ENCODE peak calls at places on chromosomes 3 and 15, in nine cellular contexts. S, C, X, G, F, D, I, U and H are unnamed samples. For H3K27me3 and H3K36me3, the result is how much of the 10 kb centered on the place peaks cover.

GRCh38 chr3:11200679-11200952 is 46.3 kb downstream of the HRH1 start:
- DNase-seq in S (peak), C (no peak), X (no peak), G (no peak), F (no peak), D (no peak), I (no peak), U (peak), H (no peak)

GRCh38 chr15:77762747-77763146 is 130.0 kb upstream of the LINGO1 start:
- DNase-seq in S (no peak), C (no peak), X (no peak), G (no peak), F (no peak), D (no peak), I (no peak), U (no peak), H (no peak)

GRCh38 chr15:66290518-66290917 is 2.9 kb upstream of the DIS3L start:
- DNase-seq in S (no peak), C (no peak), X (no peak), G (no peak), F (no peak), D (no peak), I (no peak), U (no peak), H (no peak)

GRCh38 chr15:51623386-51623938 is 891 bp upstream of the DMXL2 start:
- DNase-seq in S (peak), C (no peak), X (no peak), G (no peak), F (no peak), D (no peak), I (no peak), U (no peak), H (no peak)

GRCh38 chr3:195076981-195077610 is 193.9 kb downstream of the XXYLT1 start:
- DNase-seq in S (no peak), C (peak), X (no peak), G (no peak), F (no peak), D (peak), I (no peak), U (no peak), H (no peak)

GRCh38 chr3:50213383-50213782 is 8.3 kb downstream of the SLC38A3 start:
- DNase-seq in S (no peak), C (no peak), X (no peak), G (no peak), F (no peak), D (no peak), I (no peak), U (no peak), H (no peak)

GRCh38 chr15:89841306-89841705 is 26.7 kb upstream of the ANPEP start:
- DNase-seq in S (no peak), C (no peak), X (no peak), G (no peak), F (no peak), D (no peak), I (no peak), U (no peak), H (no peak)

GRCh38 chr15:65377976-65378366 is at the start of gene IGDCC3:
- DNase-seq in S (peak), C (no peak), X (no peak), G (no peak), F (no peak), D (no peak), I (no peak), U (no peak), H (peak)

GRCh38 chr3:58216496-58217197 is 5.9 kb upstream of the DNASE1L3 start:
- DNase-seq in S (peak), C (no peak), X (no peak), G (no peak), F (no peak), D (no peak), I (no peak), U (no peak), H (no peak)

GRCh38 chr3:101223016-101223415 is 97.4 kb downstream of the IMPG2 start:
- DNase-seq in S (peak), C (no peak), X (no peak), G (no peak), F (no peak), D (no peak), I (no peak), U (no peak), H (no peak)

GRCh38 chr3:140023616-140024530 is 88.9 kb downstream of the CLSTN2 start:
- DNase-seq in S (peak), C (peak), X (no peak), G (no peak), F (no peak), D (no peak), I (no peak), U (no peak), H (peak)

DNA sequence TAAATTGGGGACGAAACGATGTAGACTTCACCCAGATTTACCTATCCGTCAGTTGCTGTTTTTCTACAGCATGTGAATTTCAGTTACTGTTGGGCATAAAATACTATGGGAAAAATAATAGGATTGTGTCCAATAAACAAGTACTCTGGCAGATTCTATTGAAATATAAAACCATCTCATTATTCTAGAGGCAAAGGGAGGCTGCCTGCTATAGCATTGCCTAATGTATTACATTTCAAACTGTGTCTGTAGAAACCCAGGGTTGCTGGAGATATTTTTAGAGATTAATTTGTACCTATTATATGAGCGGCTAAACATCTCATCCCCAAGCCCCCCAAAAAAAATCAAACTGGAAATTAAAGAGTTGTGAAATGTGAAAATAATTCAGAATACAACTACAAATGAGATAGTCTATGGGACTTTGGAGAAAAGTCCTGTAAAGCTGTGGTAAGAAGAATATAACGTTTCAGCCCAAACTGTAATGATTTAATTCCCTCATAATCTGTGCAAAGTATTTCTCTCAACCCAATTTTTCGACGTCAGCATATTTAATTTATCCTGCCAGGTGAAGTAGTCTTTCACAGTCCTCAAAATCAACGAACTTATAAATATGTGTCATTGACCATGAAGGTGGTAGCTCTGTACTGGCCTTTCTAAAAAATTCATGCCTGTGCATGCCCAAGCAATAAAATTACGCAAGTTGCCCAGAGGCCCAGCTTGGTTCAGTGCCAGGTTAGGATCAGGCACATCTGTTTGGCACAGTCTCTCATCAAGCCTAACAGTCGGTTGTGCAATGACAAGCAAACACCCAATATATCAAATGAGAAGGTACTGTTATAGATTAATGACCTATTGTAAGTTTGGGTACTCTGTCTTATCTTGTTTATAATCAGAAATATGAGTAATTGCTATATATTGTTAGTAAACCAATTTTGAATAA is 159.3 kb upstream of the IL12A start:
- DNase-seq in S (peak), C (no peak), X (no peak), G (no peak), F (no peak), D (peak), I (no peak), U (peak), H (peak)
- H3K4me3 ChIP-seq in S (peak), C (no peak), X (no peak), G (no peak), F (no peak), D (no peak), I (no peak), U (no peak), H (no peak)

DNA sequence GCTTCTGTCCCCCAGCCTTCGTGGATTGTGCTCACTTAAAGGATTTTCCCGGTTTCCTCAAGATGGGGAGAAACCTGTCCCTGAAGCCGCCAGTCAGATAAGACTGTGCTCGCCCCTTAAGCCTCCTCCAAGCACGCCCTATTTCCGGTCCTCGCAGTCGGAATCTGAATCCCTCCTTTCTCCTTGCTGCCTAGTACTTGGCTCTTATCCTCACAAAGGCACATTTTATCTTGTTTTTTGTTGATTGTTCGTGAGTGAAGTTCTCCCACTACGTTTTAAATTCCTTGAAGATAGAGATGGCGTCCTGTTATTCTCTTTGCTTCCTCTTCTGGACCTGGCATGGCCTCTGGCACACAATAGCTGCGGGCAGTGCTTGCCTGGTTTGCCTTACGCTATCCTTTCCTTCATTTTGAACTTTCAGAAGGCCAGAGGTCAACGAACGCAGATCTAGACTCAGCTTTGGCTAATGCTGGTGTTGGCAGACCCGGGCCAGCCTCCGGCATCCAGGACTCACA is 1.7 kb downstream of the CLDN11 start:
- DNase-seq in S (peak), C (no peak), X (no peak), G (no peak), F (no peak), D (no peak), I (no peak), U (peak), H (no peak)
- H3K27me3 ChIP-seq in S (under half), C (under half), X (under half), G (under half), F (under half), D (under half), I (under half), U (under half), H (under half)

GRCh38 chr15:81297580-81298575 is 26.1 kb downstream of the STARD5 start:
- DNase-seq in S (no peak), C (no peak), X (no peak), G (no peak), F (no peak), D (no peak), I (no peak), U (no peak), H (no peak)

GRCh38 chr15:81301385-81301784 is 22.6 kb downstream of the STARD5 start:
- DNase-seq in S (no peak), C (no peak), X (no peak), G (no peak), F (no peak), D (no peak), I (no peak), U (no peak), H (no peak)

GRCh38 chr15:81298606-81299005 is 25.3 kb downstream of the STARD5 start:
- DNase-seq in S (no peak), C (no peak), X (no peak), G (no peak), F (no peak), D (no peak), I (no peak), U (no peak), H (no peak)

GRCh38 chr15:81301815-81302399 is 22.0 kb downstream of the STARD5 start:
- DNase-seq in S (no peak), C (no peak), X (no peak), G (peak), F (no peak), D (peak), I (no peak), U (no peak), H (no peak)

DNA sequence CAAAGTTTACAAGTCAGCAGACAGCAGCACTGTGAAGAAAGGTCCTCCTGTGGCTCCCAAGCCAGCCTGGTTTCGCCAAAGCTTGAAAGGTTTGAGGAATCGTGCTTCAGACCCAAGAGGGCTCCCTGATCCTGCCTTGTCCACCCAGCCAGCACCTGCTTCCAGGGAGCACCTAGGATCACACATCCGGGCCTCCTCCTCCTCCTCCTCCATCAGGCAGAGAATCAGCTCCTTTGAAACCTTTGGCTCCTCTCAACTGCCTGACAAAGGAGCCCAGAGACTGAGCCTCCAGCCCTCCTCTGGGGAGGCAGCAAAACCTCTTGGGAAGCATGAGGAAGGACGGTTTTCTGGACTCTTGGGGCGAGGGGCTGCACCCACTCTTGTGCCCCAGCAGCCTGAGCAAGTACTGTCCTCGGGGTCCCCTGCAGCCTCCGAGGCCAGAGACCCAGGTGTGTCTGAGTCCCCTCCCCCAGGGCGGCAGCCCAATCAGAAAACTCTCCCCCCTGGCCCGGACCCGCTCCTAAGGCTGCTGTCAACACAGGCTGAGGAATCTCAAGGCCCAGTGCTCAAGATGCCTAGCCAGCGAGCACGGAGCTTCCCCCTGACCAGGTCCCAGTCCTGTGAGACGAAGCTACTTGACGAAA is 24.2 kb downstream of the STARD5 start:
- DNase-seq in S (no peak), C (no peak), X (no peak), G (no peak), F (no peak), D (no peak), I (no peak), U (no peak), H (no peak)
- H3K36me3 ChIP-seq in S (under half), C (under half), X (half or more), G (under half), F (half or more), D (half or more), I (under half), U (under half), H (under half)

DNA sequence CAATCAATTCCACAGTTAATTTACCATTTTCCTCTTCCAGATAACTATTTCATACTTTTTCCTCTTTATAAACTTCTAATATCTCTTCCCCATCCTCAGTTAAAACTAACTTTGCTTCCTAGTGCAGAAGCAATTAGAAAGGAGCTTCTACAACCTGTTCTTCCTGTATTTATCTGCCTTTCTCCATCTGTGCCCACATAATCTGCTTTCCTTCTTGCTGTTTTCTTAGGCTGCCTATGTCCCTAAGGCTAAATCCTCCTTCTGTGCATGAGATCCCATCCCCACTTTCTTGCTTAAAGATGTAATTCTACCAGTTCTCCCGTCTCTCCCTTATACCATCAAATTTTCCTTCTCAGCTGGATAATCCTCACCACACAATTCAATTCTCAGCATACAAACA is 28.3 kb upstream of the HGD start:
- DNase-seq in S (no peak), C (no peak), X (no peak), G (no peak), F (no peak), D (no peak), I (no peak), U (no peak), H (no peak)
- H3K4me3 ChIP-seq in S (no peak), C (no peak), X (no peak), G (no peak), F (no peak), D (no peak), I (no peak), U (no peak), H (no peak)

DNA sequence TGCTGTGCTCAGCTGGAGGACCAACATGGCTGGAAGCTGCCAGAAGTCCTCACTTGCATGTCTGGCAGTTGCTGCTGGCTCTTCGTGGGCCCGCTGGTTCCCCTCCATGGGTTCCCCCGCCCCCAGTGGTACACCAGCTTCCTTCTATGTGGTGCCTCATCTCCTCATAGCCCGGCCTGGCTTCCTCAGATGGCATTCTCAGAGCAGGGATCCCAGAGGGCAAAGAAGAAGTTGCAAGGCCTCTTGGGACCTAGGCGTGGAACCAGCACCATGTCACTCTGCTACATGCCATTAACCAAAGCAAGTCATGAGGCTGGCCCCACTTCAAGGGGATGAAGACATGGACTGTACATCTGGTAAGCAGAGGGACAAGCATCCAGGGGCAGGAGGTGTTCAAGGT is 2.9 kb upstream of the CFAP92 start:
- DNase-seq in S (no peak), C (no peak), X (no peak), G (no peak), F (no peak), D (no peak), I (no peak), U (no peak), H (no peak)
- H3K27me3 ChIP-seq in S (half or more), C (under half), X (under half), G (under half), F (under half), D (under half), I (under half), U (half or more), H (under half)

DNA sequence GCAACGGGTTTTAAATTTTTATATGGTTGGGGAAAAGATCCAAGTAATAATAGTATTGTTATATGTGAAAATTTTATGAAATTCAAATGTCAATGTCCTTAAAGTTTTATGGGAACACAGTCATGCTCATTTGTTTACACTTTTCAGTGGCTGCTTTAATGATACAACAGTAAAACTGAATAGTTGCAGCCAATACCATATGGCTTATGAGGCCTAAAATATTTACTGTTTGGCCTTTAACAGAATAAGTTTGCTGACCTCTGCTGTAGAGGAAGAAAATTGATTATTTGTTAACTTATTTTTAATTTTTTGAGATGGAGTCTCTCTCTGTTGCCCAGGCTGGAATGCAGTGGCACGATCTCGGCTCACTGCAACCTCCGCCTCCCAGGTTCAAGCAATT is 44.7 kb downstream of the USP50 start:
- DNase-seq in S (no peak), C (no peak), X (no peak), G (no peak), F (no peak), D (no peak), I (no peak), U (no peak), H (no peak)
- H3K36me3 ChIP-seq in S (under half), C (under half), X (under half), G (under half), F (under half), D (half or more), I (half or more), U (under half), H (under half)

GRCh38 chr3:168417016-168417415 is 321.3 kb upstream of the GOLIM4 start:
- DNase-seq in S (no peak), C (no peak), X (no peak), G (no peak), F (no peak), D (no peak), I (no peak), U (no peak), H (no peak)
- H3K4me3 ChIP-seq in S (no peak), C (no peak), X (no peak), G (no peak), F (no peak), D (no peak), I (no peak), U (no peak), H (no peak)

GRCh38 chr3:9253327-9253726 is 3.9 kb upstream of the SRGAP3 start:
- DNase-seq in S (peak), C (no peak), X (no peak), G (no peak), F (no peak), D (no peak), I (no peak), U (peak), H (no peak)

GRCh38 chr3:9248232-9249191 is 934 bp downstream of the SRGAP3 start:
- DNase-seq in S (peak), C (no peak), X (peak), G (no peak), F (no peak), D (no peak), I (no peak), U (no peak), H (no peak)

GRCh38 chr3:9249273-9250192 is at the start of gene SRGAP3:
- DNase-seq in S (peak), C (peak), X (peak), G (peak), F (peak), D (peak), I (peak), U (peak), H (peak)

GRCh38 chr3:9250236-9250635 is 790 bp upstream of the SRGAP3 start:
- DNase-seq in S (peak), C (no peak), X (no peak), G (no peak), F (no peak), D (no peak), I (no peak), U (no peak), H (no peak)

DNA sequence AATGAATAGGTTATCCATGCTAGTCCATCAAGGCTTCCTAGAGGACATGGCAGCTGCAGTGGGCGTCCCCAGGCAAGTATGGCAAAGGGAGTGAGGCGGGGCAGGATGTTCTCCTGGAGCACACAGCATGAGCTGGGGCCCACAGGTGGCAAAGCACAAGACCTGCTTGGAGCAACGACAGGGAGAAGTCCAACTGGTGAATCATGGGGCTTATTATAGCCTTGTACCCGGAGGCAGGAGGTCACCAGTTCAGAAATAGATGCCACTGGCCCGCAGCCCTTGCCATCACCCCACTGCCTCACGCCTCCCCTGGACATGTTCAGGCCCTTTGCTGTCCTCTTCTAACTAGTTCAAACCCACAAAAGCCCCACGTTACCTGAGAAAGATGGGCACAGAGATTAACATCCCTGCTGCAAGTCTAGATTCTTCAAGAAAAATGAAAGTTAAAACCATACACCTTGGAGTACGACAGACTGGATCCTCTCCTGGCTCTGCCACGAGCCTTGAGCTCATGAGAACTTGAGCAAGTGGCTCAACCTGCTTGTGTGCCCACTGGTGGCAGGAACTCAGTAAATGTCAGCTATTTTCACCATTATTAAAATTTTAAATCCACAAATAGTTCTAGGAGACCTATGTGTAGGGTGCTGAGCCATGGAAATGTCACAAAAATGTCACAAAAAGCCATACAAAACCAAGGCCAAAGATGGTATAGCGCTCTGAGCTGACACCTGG is 1.8 kb upstream of the SRGAP3 start:
- DNase-seq in S (peak), C (no peak), X (no peak), G (no peak), F (no peak), D (no peak), I (no peak), U (no peak), H (no peak)
- H3K27me3 ChIP-seq in S (under half), C (under half), X (under half), G (under half), F (under half), D (under half), I (under half), U (under half), H (under half)